ENCODE peak calls at places on chromosomes 6 and 20, in six cellular contexts. N is HFFc6, H is GM20000, U is AG09319, W is endothelial cell, E is cardiac fibroblast. G is an unnamed sample.

GRCh38 chr20:36819662-36820061 is 46.1 kb upstream of the DSN1 start:
- DNase-seq in U (no peak), N (no peak), E (no peak), H (no peak), W (no peak), G (no peak)

GRCh38 chr6:112560651-112561050 is 213.5 kb downstream of the RFPL4B start:
- DNase-seq in U (no peak), N (no peak), E (no peak), W (peak), H (no peak), G (no peak)

GRCh38 chr6:68704485-68704884 is 69.4 kb downstream of the ADGRB3 start:
- DNase-seq in N (no peak), W (no peak), H (no peak), U (no peak), E (no peak), G (no peak)

GRCh38 chr6:105646391-105646867 is 243.5 kb upstream of the PREP start:
- DNase-seq in U (no peak), N (no peak), W (no peak), H (peak), E (no peak), G (peak)

GRCh38 chr20:59948828-59949720 is 8.9 kb downstream of the FAM217B start:
- DNase-seq in W (peak), E (peak), N (peak), H (no peak), U (no peak), G (no peak)

GRCh38 chr6:23659125-23659524 is 466.9 kb upstream of the NRSN1 start:
- DNase-seq in H (no peak), W (peak), U (peak), E (peak), N (no peak), G (no peak)

GRCh38 chr6:114830515-114830914 is 487.7 kb upstream of the HS3ST5 start:
- DNase-seq in U (no peak), E (no peak), W (no peak), H (no peak), N (no peak), G (no peak)

GRCh38 chr6:163579111-163579879 is 164.8 kb downstream of the QKI start:
- DNase-seq in N (no peak), H (no peak), E (no peak), W (no peak), U (no peak), G (no peak)

GRCh38 chr6:105560611-105561066 is 157.8 kb upstream of the PREP start:
- DNase-seq in N (peak), W (no peak), U (no peak), H (peak), E (no peak), G (peak)

GRCh38 chr6:138663892-138664291 is 109.7 kb upstream of the CCDC28A start:
- DNase-seq in E (no peak), H (no peak), W (no peak), U (no peak), N (no peak), G (no peak)

GRCh38 chr20:17226410-17227198 is at the start of gene PCSK2:
- DNase-seq in H (peak), W (peak), N (no peak), U (peak), E (peak), G (no peak)

GRCh38 chr20:35539756-35540212 is 2.1 kb upstream of the ERGIC3 start:
- DNase-seq in W (peak), H (peak), E (peak), U (no peak), N (no peak), G (no peak)

GRCh38 chr6:159693894-159694545 is 979 bp upstream of the SOD2 start:
- DNase-seq in U (no peak), N (no peak), H (peak), W (no peak), E (peak), G (peak)

GRCh38 chr20:38726849-38727601 is 2.7 kb downstream of the SLC32A1 start:
- DNase-seq in E (no peak), W (peak), H (peak), U (no peak), N (no peak), G (peak)
- TF ChIP-seq CTCF in E (peak), W (peak), H (no peak), U (no peak), N (peak), G (peak)

DNA sequence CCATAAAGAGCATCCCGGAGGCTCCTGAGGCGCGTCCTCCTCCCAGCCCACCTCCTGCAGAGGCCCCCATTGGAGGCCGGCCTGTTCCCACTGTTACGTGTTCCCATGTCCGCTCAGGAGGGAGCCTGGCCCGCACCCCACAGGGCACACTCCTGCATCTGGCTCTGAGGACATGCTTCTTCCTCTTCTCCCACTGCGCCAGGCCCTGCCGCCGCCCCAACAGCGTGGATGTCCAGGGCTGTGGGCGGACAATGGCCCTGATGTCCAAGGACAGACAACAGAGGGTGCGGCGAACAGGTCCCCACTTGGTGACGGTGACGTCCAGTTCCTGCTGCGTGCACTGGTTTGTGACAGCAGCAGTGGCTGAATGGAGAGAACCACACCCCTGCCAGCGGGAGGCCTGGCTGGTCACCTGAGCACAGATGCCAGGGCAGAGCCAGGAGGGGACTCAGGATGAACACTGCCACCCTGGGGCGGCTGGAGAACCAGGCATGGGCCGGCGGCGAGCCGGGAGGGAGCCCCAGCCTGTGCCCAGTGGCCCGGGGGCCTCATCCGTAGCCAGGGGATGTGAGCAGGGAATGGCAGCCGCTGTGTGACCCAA is 26.6 kb downstream of the FRMD1 start:
- DNase-seq in N (no peak), W (no peak), U (no peak), E (no peak), H (no peak), G (no peak)
- TF ChIP-seq CTCF in N (no peak), W (no peak), U (no peak), E (no peak), H (no peak), G (no peak)

GRCh38 chr20:25076201-25076600 is 5.7 kb downstream of the VSX1 start:
- DNase-seq in U (no peak), H (no peak), W (no peak), N (no peak), E (no peak), G (no peak)

GRCh38 chr20:25078662-25079061 is 3.3 kb downstream of the VSX1 start:
- DNase-seq in E (no peak), N (no peak), H (no peak), W (no peak), U (no peak), G (no peak)

GRCh38 chr20:25076731-25077609 is 5.0 kb downstream of the VSX1 start:
- DNase-seq in H (no peak), U (no peak), E (peak), W (no peak), N (no peak), G (peak)

GRCh38 chr20:25079171-25079570 is 2.8 kb downstream of the VSX1 start:
- DNase-seq in H (no peak), N (no peak), E (no peak), U (no peak), W (no peak), G (no peak)

GRCh38 chr20:25077610-25078169 is 4.3 kb downstream of the VSX1 start:
- DNase-seq in W (peak), H (no peak), U (no peak), N (no peak), E (peak), G (peak)
- TF ChIP-seq CTCF in W (no peak), H (no peak), U (no peak), N (no peak), E (no peak), G (no peak)

DNA sequence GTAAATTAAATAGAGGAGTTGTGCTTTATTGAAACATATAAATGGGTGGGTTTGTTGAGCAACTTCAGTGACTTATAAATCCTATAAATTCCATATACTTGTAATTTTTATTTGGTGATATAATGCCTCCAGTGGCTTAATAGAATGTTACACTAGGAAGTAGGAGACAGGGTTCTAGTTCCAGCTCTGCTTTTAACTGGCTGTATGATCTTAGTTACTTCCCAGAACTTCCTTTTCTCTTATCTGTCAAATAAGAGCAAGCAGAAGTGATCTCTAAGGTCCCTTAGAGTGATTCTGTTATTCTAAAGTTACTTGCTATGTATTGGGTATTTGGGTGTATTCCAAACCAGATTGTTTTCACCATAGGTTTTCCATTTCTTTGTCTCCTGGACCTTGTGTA is 10.2 kb downstream of the ZSCAN23 start:
- DNase-seq in E (no peak), W (no peak), N (no peak), H (no peak), U (no peak), G (no peak)
- TF ChIP-seq CTCF in E (no peak), W (no peak), N (peak), H (no peak), U (no peak), G (no peak)

DNA sequence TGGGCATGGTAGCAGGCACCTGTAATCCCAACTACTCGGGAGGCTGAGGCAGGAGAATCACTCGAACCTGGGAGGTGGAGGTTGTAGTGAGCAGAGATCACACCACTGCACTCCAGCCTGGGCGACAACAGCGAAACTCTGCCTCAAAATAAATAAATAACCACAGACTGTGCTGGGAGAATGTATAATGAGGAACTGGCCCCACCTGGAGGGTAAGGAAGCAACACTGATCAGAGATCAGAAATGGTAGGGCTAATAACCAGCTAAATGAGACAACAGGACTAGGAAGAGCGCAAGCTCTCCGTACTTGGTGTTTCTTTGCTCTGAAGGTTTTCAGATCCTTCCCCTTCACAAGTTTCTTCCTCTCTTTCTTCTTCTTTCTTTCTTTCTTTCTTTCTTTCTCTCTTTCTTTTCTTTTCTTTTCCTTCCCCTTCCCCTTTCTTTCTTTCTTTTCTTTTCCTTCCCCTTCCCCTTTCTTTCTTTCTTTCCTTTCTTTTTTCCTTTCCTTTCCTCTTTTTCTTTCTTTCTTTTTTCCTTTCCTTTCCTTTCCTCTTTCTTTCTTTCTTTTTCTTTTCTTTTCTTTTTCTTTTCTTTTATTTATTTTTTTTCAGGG is 14.6 kb downstream of the CCM2L start:
- DNase-seq in W (no peak), H (no peak), E (no peak), N (no peak), U (no peak), G (no peak)
- TF ChIP-seq CTCF in W (no peak), H (no peak), E (no peak), N (no peak), U (no peak), G (no peak)

GRCh38 chr6:119283979-119284545 is 65.5 kb downstream of the MAN1A1 start:
- DNase-seq in N (no peak), H (no peak), W (no peak), E (no peak), U (no peak), G (no peak)
- TF ChIP-seq CTCF in N (no peak), H (no peak), W (no peak), E (no peak), U (no peak), G (no peak)

GRCh38 chr6:16405349-16405865 is 167.0 kb downstream of the GMPR start:
- DNase-seq in W (no peak), U (no peak), H (no peak), E (peak), N (no peak), G (no peak)

GRCh38 chr6:16404456-16404855 is 166.1 kb downstream of the GMPR start:
- DNase-seq in E (no peak), W (no peak), N (no peak), H (no peak), U (no peak), G (no peak)

GRCh38 chr6:16401868-16402267 is 163.5 kb downstream of the GMPR start:
- DNase-seq in E (peak), U (no peak), H (no peak), W (no peak), N (no peak), G (no peak)

GRCh38 chr6:16402501-16402900 is 164.1 kb downstream of the GMPR start:
- DNase-seq in U (no peak), N (no peak), E (peak), W (no peak), H (no peak), G (no peak)

DNA sequence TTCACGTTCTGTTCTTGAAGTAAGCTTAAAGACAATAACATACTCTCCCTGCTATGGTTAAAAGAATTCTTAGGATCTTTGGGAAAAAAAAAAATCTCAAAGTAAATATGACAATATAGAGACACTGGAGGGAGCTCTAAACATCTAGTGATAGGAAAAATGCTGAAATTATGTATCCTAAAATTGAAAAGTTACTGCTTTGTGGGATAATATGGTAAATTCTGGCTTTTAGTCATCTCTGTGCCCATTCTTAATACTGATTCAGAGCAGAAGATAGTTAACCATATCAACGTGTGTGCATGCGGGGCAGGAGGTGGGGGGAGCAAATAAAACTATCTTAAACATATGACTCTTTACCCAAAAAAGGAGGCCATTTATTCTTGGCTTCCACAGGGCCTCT is 165.4 kb downstream of the GMPR start:
- DNase-seq in N (no peak), U (no peak), E (peak), W (no peak), H (no peak), G (no peak)
- TF ChIP-seq CTCF in N (peak), U (peak), E (peak), W (no peak), H (no peak), G (peak)

GRCh38 chr20:57388953-57389694 is 2.1 kb upstream of the RBM38 start:
- DNase-seq in E (peak), N (no peak), H (peak), U (peak), W (peak), G (peak)
- TF ChIP-seq CTCF in E (peak), N (peak), H (peak), U (peak), W (peak), G (peak)

GRCh38 chr6:34194770-34195169 is 41.9 kb upstream of the HMGA1 start:
- DNase-seq in W (no peak), N (no peak), H (no peak), E (no peak), U (no peak), G (no peak)
- TF ChIP-seq CTCF in W (no peak), N (peak), H (no peak), E (peak), U (no peak), G (no peak)

GRCh38 chr20:49277786-49278035 is 146 bp downstream of the ZNFX1 start:
- DNase-seq in E (no peak), H (no peak), N (no peak), U (no peak), W (no peak), G (no peak)

GRCh38 chr20:49279677-49280462 is 2.0 kb upstream of the ZNFX1 start:
- DNase-seq in E (no peak), U (no peak), W (no peak), H (no peak), N (no peak), G (no peak)

GRCh38 chr20:49276895-49277785 is 717 bp downstream of the ZNFX1 start:
- DNase-seq in H (peak), W (peak), N (no peak), E (no peak), U (no peak), G (peak)

GRCh38 chr20:49278817-49279676 is 1.2 kb upstream of the ZNFX1 start:
- DNase-seq in E (peak), N (no peak), H (no peak), W (peak), U (no peak), G (no peak)

GRCh38 chr20:49278036-49278816 is at the start of gene ZNFX1:
- DNase-seq in W (peak), H (peak), E (peak), U (peak), N (peak), G (peak)
- TF ChIP-seq CTCF in W (no peak), H (no peak), E (no peak), U (no peak), N (peak), G (peak)